ENCODE peak calls at places on chromosomes 1 and 21, in nine cellular contexts. U is pancreas, Q is uterus, J is upper lobe of right lung, T is fibroblast of lung, M is right atrium auricular region, C is psoas muscle, Z is tibial artery, O is AG04450. X is an unnamed sample.
A peak's percentile ranks its signal among the peaks of the same experiment; 100 is the strongest.

GRCh38 chr1:234997201-234998173 is 131.2 kb downstream of the TOMM20 start:
- DNase-seq in U (peak; percentile 93), Q (peak; percentile 96), J (peak; percentile 93), T (peak; percentile 99), M (peak; percentile 100), C (peak; percentile 100), Z (peak; percentile 100), O (peak; percentile 93), X (peak; percentile 100)

GRCh38 chr1:219459321-219460105 is 153.4 kb downstream of the ZC3H11B start:
- DNase-seq in U (no peak), Q (no peak), J (no peak), T (no peak), M (no peak), C (no peak), Z (no peak), O (no peak), X (no peak)

GRCh38 chr1:220370041-220370700 is 97.9 kb upstream of the RAB3GAP2 start:
- DNase-seq in U (no peak), Q (no peak), J (no peak), T (peak; percentile 95), M (no peak), C (peak; percentile 78), Z (no peak), O (peak; percentile 41), X (no peak)

GRCh38 chr21:42530167-42530518 is 16.5 kb downstream of the SLC37A1 start:
- DNase-seq in U (no peak), Q (no peak), J (no peak), T (no peak), M (no peak), C (no peak), Z (no peak), O (no peak), X (no peak)

GRCh38 chr21:26939532-26940181 is 27.2 kb downstream of the ADAMTS5 start:
- DNase-seq in U (no peak), Q (no peak), J (no peak), T (peak; percentile 50), M (no peak), C (no peak), Z (no peak), O (no peak), X (no peak)

GRCh38 chr1:170929412-170929834 is 5.9 kb upstream of the MROH9 start:
- DNase-seq in U (no peak), Q (no peak), J (no peak), T (peak; percentile 45), M (no peak), C (no peak), Z (no peak), O (no peak), X (no peak)

GRCh38 chr1:31552489-31552888 is 23.8 kb upstream of the TINAGL1 start:
- DNase-seq in U (no peak), Q (no peak), J (no peak), T (no peak), M (no peak), C (no peak), Z (no peak), O (no peak), X (no peak)

GRCh38 chr1:167665469-167665868 is 35.4 kb downstream of the RCSD1 start:
- DNase-seq in U (no peak), Q (no peak), J (no peak), T (no peak), M (no peak), C (no peak), Z (no peak), O (no peak), X (no peak)

GRCh38 chr1:156357977-156358376 is 11.0 kb upstream of the RHBG start:
- DNase-seq in U (no peak), Q (no peak), J (no peak), T (no peak), M (no peak), C (no peak), Z (peak; percentile 20), O (no peak), X (no peak)

GRCh38 chr1:197989058-197989457 is 71.9 kb downstream of the LHX9 start:
- DNase-seq in U (no peak), Q (no peak), J (no peak), T (no peak), M (no peak), C (no peak), Z (no peak), O (no peak), X (no peak)

GRCh38 chr1:77504986-77505385 is 177.5 kb downstream of the ZZZ3 start:
- DNase-seq in U (no peak), Q (no peak), J (no peak), T (no peak), M (no peak), C (no peak), Z (no peak), O (no peak), X (no peak)

GRCh38 chr1:87333692-87334347 is 5.1 kb downstream of the LMO4 start:
- DNase-seq in U (no peak), Q (no peak), J (no peak), T (peak; percentile 56), M (no peak), C (no peak), Z (no peak), O (no peak), X (no peak)

GRCh38 chr1:103108525-103109150 is 316 bp upstream of the COL11A1 start:
- DNase-seq in U (peak; percentile 41), Q (peak; percentile 14), J (no peak), T (peak; percentile 74), M (no peak), C (peak; percentile 41), Z (no peak), O (no peak), X (peak; percentile 24)

GRCh38 chr1:103110701-103111100 is 2.4 kb upstream of the COL11A1 start:
- DNase-seq in U (no peak), Q (no peak), J (no peak), T (peak; percentile 30), M (no peak), C (no peak), Z (no peak), O (no peak), X (no peak)

GRCh38 chr1:103109291-103109920 is 1.1 kb upstream of the COL11A1 start:
- DNase-seq in U (no peak), Q (no peak), J (no peak), T (peak; percentile 43), M (no peak), C (no peak), Z (no peak), O (no peak), X (no peak)

GRCh38 chr1:103106426-103107321 is 1.6 kb downstream of the COL11A1 start:
- DNase-seq in U (peak; percentile 32), Q (peak; percentile 15), J (peak; percentile 66), T (peak; percentile 68), M (no peak), C (peak; percentile 51), Z (no peak), O (no peak), X (peak; percentile 33)

GRCh38 chr1:103107696-103108524 is at the start of gene COL11A1:
- DNase-seq in U (peak; percentile 49), Q (no peak), J (no peak), T (peak; percentile 23), M (no peak), C (no peak), Z (no peak), O (no peak), X (no peak)
- H3K4me3 ChIP-seq in U (peak within 1 kb of the TSS; percentile 11), Q (peak within 1 kb of the TSS; percentile 16), J (peak within 1 kb of the TSS; percentile 28), T (no peak within 1 kb of the TSS), M (peak within 1 kb of the TSS; percentile 8), C (peak within 1 kb of the TSS; percentile 62), Z (peak within 1 kb of the TSS; percentile 44), O (peak within 1 kb of the TSS; percentile 61), X (peak within 1 kb of the TSS; percentile 36)

DNA sequence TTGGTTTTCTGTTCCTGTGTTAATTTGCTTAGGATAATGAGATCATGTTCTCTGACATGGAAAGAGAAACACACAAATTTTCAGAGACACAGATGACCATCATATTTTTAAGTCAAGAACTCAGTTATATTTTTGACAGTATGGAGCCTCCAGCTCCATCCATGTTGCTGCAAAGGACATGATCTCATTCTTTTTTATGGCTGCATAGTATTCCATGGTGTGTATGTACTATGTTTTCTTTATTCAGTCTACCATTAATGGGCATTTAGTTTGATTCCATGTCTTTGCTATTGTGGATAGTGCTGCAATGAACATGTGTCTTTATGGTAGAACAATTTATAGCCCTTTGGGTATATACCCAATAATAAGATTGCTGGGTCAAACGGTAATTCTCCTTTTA is 47.0 kb downstream of the DDR2 start:
- DNase-seq in U (no peak), Q (no peak), J (no peak), T (no peak), M (no peak), C (no peak), Z (no peak), O (no peak), X (no peak)
- H3K27ac ChIP-seq in U (no peak overlapping the region), Q (peak overlapping the region; percentile 74), J (no peak overlapping the region), T (no peak overlapping the region), M (peak overlapping the region; percentile 77), C (no peak overlapping the region), Z (no peak overlapping the region), O (no peak overlapping the region), X (no peak overlapping the region)

GRCh38 chr1:40039757-40040510 is 595 bp upstream of the CAP1 start:
- DNase-seq in U (peak; percentile 88), Q (peak; percentile 86), J (peak; percentile 95), T (peak; percentile 90), M (peak; percentile 95), C (peak; percentile 94), Z (peak; percentile 93), O (peak; percentile 74), X (peak; percentile 91)
- TF ChIP-seq CTCF in U (no peak), Q (no peak), J (no peak), T (no peak), M (no peak), C (no peak), Z (no peak), O (no peak), X (no peak)

GRCh38 chr1:33407339-33407738 is 23.6 kb downstream of the PHC2 start:
- DNase-seq in U (no peak), Q (no peak), J (no peak), T (no peak), M (no peak), C (no peak), Z (no peak), O (no peak), X (no peak)

GRCh38 chr1:33407750-33408436 is 23.0 kb downstream of the PHC2 start:
- DNase-seq in U (no peak), Q (no peak), J (no peak), T (no peak), M (no peak), C (no peak), Z (no peak), O (no peak), X (no peak)

GRCh38 chr1:33414879-33415278 is 16.0 kb downstream of the PHC2 start:
- DNase-seq in U (no peak), Q (no peak), J (no peak), T (no peak), M (no peak), C (no peak), Z (no peak), O (no peak), X (no peak)

DNA sequence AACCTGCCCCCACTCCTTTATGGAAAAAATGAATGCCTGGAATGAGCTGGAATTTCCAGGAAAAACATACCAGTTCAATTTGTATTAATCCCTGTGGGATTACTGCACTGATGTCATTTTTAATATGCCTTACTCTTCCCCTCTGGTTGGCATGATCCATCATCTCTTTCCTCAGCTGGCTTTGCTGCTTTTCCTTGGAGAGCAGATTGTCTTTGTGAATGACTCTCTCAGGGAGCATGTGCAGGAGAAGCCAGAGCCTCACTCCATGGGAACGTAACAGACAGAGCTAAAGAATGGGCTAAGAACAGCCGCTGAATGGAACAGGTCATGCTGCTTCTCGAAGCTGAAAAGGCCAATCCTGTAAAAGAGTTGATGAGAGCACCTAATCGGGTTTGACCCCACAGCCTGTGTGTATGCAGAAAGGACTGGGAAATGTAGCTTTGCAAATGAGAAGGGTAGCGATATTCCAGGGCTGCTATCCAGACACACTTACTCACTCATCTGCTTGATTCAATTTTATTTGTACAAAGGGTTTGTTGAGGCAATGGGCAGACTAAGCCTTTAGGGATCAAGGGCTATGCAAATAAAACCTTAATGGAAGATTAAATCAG is 20.7 kb downstream of the PHC2 start:
- DNase-seq in U (no peak), Q (no peak), J (no peak), T (peak; percentile 82), M (no peak), C (no peak), Z (peak; percentile 68), O (no peak), X (peak; percentile 36)
- H3K4me3 ChIP-seq in U (no peak overlapping the region), Q (no peak overlapping the region), J (no peak overlapping the region), T (no peak overlapping the region), M (no peak overlapping the region), C (no peak overlapping the region), Z (no peak overlapping the region), O (no peak overlapping the region), X (no peak overlapping the region)